ENCODE peak calls at places on chromosomes 1 and 21, in six cellular contexts. G, F, M, K, V and C are unnamed samples.

GRCh38 chr1:202471246-202471645 is 122.7 kb downstream of the PPP1R12B start:
- DNase-seq in V (no peak), M (no peak), K (no peak), G (no peak), F (no peak), C (no peak)

GRCh38 chr1:195897072-195897471 is 711.2 kb downstream of the KCNT2 start:
- DNase-seq in K (no peak), G (no peak), M (no peak), F (no peak), V (no peak), C (no peak)

GRCh38 chr1:43322506-43322905 is 15.1 kb upstream of the MPL start:
- DNase-seq in M (no peak), F (peak; percentile 21), V (no peak), K (no peak), G (no peak), C (peak; percentile 17)

GRCh38 chr1:234975941-234976871 is 152.4 kb downstream of the TOMM20 start:
- DNase-seq in F (no peak), G (no peak), K (no peak), V (no peak), M (no peak), C (no peak)

GRCh38 chr1:205272541-205272940 is 44.8 kb downstream of the TMCC2 start:
- DNase-seq in G (no peak), K (no peak), M (no peak), V (no peak), F (no peak), C (no peak)

GRCh38 chr1:96238426-96238825 is 483.2 kb upstream of the PTBP2 start:
- DNase-seq in K (no peak), M (no peak), V (no peak), F (no peak), G (no peak), C (no peak)

GRCh38 chr1:203626910-203627246 is 246 bp downstream of the ATP2B4 start:
- DNase-seq in V (no peak), K (no peak), F (no peak), G (no peak), M (no peak), C (no peak)

GRCh38 chr1:944341-945325 is 14.4 kb downstream of the NOC2L start:
- DNase-seq in M (no peak), F (no peak), V (no peak), G (peak; percentile 69), K (no peak), C (no peak)

GRCh38 chr1:230592848-230593247 is 49.4 kb upstream of the COG2 start:
- DNase-seq in V (no peak), K (no peak), F (no peak), G (no peak), M (no peak), C (no peak)

GRCh38 chr1:59016390-59016789 is 232.5 kb upstream of the JUN start:
- DNase-seq in G (no peak), F (no peak), M (peak; percentile 25), K (no peak), V (no peak), C (no peak)

GRCh38 chr1:227791425-227792090 is 23.9 kb upstream of the PRSS38 start:
- DNase-seq in G (no peak), M (no peak), F (no peak), V (no peak), K (no peak), C (no peak)
- H3K4me1 ChIP-seq in G (peaks cover 23% of the 10 kb centered on the region), M (peaks cover 6% of the 10 kb centered on the region), F (no peaks in the 10 kb centered on the region), V (peaks cover 16% of the 10 kb centered on the region), K (peaks cover 30% of the 10 kb centered on the region), C (peaks cover 8% of the 10 kb centered on the region)

DNA sequence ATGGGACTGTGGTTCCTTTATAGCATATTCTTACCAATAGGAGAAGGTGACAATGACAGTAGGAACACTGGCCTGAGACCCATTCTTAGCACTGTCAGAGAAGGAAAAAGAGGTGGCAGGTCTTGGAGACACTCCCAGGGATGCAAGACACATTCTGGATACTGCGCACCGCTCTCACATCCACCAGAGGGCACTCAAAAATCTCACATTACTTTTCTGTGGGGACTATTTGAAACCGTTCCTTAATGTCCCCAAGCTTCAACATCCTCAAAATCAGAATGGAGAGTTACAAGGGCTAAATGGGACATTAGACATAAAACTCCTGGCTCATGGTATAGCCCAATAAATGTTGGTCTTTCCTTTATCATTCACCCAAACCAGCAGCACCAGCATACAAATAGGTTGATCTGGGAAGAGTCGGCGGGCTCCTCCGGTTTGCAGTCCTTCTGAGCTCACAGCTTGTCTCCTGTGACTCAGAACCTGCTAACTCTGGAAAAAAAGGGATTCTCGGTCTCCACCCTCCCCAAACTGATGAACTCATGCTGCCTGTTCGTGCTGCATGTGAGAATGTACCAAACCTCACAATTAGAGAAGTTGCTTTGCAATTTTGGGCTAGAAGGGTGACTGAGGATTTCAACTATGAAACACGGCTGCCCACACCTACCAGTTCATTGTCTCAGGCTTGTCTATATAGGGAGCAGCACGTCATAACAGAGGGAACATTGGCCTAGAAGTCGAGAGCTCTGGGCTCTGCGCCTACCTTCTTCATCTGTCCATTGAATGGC is 40.2 kb downstream of the IL12RB2 start:
- DNase-seq in M (peak; percentile 55), F (no peak), K (peak; percentile 70), G (no peak), V (no peak), C (peak; percentile 83)
- H3K4me3 ChIP-seq in M (no peak overlapping the region), F (no peak overlapping the region), K (no peak overlapping the region), G (no peak overlapping the region), V (no peak overlapping the region), C (no peak overlapping the region)

GRCh38 chr21:16377120-16377658 is 647.4 kb downstream of the USP25 start:
- DNase-seq in M (no peak), K (no peak), V (no peak), F (no peak), G (no peak), C (no peak)

GRCh38 chr21:16378570-16378969 is 648.8 kb downstream of the USP25 start:
- DNase-seq in V (no peak), G (no peak), K (no peak), F (no peak), M (no peak), C (no peak)

GRCh38 chr21:16372546-16372945 is 642.8 kb downstream of the USP25 start:
- DNase-seq in V (no peak), K (no peak), M (no peak), G (no peak), F (no peak), C (no peak)

GRCh38 chr21:16377857-16378256 is 648.1 kb downstream of the USP25 start:
- DNase-seq in G (no peak), K (no peak), V (no peak), F (no peak), M (no peak), C (no peak)

GRCh38 chr21:16376673-16377072 is 646.9 kb downstream of the USP25 start:
- DNase-seq in G (no peak), M (no peak), V (no peak), K (no peak), F (no peak), C (no peak)
- H3K27ac ChIP-seq in G (peak overlapping the region; percentile 78), M (no peak overlapping the region), V (no peak overlapping the region), K (no peak overlapping the region), F (peak overlapping the region; percentile 56), C (no peak overlapping the region)

DNA sequence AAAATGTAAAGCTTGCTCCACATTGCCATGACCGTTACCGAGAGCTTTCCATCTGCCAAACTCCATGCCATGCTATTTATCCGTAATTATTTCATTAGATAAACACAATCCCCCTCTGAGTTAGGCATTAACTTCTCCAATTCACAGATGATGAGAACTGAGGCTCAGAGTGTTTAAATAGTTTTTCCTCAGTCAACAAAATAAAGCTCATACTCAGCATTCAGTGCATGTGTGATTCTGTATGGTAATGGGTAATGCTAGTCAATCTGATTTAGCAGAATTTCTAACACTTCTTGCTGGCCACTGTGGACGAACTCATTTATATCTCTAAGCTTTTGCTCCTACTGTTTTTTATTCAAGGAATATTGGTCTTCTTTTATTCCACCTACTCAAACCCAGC is 17.3 kb downstream of the SAMSN1 start:
- DNase-seq in F (no peak), V (no peak), M (no peak), G (no peak), K (no peak), C (no peak)
- H3K4me1 ChIP-seq in F (no peaks in the 10 kb centered on the region), V (peaks cover 30% of the 10 kb centered on the region), M (no peaks in the 10 kb centered on the region), G (peaks cover 73% of the 10 kb centered on the region), K (no peaks in the 10 kb centered on the region), C (no peaks in the 10 kb centered on the region)

GRCh38 chr1:164587617-164588367 is 28.8 kb downstream of the PBX1 start:
- DNase-seq in K (no peak), M (no peak), F (no peak), G (no peak), V (no peak), C (peak; percentile 42)
- H3K4me3 ChIP-seq in K (no peak overlapping the region), M (no peak overlapping the region), F (peak overlapping the region; percentile 46), G (no peak overlapping the region), V (no peak overlapping the region), C (peak overlapping the region; percentile 69)

GRCh38 chr1:100265931-100266830 is at the start of gene RTCA:
- DNase-seq in G (peak; percentile 98), K (peak; percentile 98), M (peak; percentile 99), V (peak; percentile 95), F (peak; percentile 97), C (peak; percentile 97)
- H3K27ac ChIP-seq in G (peak within 1 kb of the TSS; percentile 81), K (peak within 1 kb of the TSS; percentile 95), M (peak within 1 kb of the TSS; percentile 68), V (peak within 1 kb of the TSS; percentile 93), F (peak within 1 kb of the TSS; percentile 90), C (peak within 1 kb of the TSS; percentile 58)